ENCODE peak calls at places on chromosomes 16 and 17, in five cellular contexts. One of them, this sample, is unnamed.

GRCh38 chr16:9934723-9935508 is 247.3 kb downstream of the GRIN2A start:
- DNase-seq in stomach: no peak
- DNase-seq in sigmoid colon: no peak
- DNase-seq in H1: no peak
- DNase-seq in K562: no peak
- DNase-seq in this sample: no peak

GRCh38 chr16:22077700-22078313 is 14.5 kb upstream of the VWA3A start:
- DNase-seq in K562: peak
- DNase-seq in stomach: peak
- DNase-seq in H1: no peak
- DNase-seq in sigmoid colon: no peak
- DNase-seq in this sample: peak

GRCh38 chr17:78399028-78399692 is 20.7 kb downstream of the PGS1 start:
- DNase-seq in sigmoid colon: no peak
- DNase-seq in K562: no peak
- DNase-seq in H1: no peak
- DNase-seq in stomach: no peak
- DNase-seq in this sample: no peak

GRCh38 chr16:66406534-66407368 is 20.3 kb upstream of the BEAN1 start:
- DNase-seq in stomach: peak
- DNase-seq in H1: peak
- DNase-seq in sigmoid colon: peak
- DNase-seq in K562: peak
- DNase-seq in this sample: peak

GRCh38 chr16:67986949-67987348 is 6.7 kb upstream of the DPEP3 start:
- DNase-seq in H1: no peak
- DNase-seq in stomach: no peak
- DNase-seq in K562: no peak
- DNase-seq in sigmoid colon: no peak
- DNase-seq in this sample: no peak

GRCh38 chr17:83075270-83075880 is 4.0 kb upstream of the METRNL start:
- DNase-seq in stomach: no peak
- DNase-seq in sigmoid colon: no peak
- DNase-seq in K562: no peak
- DNase-seq in H1: no peak
- DNase-seq in this sample: no peak

GRCh38 chr17:12047977-12048376 is 27.3 kb downstream of the MAP2K4 start:
- DNase-seq in sigmoid colon: no peak
- DNase-seq in H1: no peak
- DNase-seq in K562: peak
- DNase-seq in stomach: no peak
- DNase-seq in this sample: no peak

GRCh38 chr17:55648086-55648485 is 74.6 kb downstream of the TMEM100 start:
- DNase-seq in stomach: no peak
- DNase-seq in sigmoid colon: no peak
- DNase-seq in H1: no peak
- DNase-seq in K562: no peak
- DNase-seq in this sample: no peak

GRCh38 chr16:29816694-29817441 is 916 bp downstream of the PAGR1 start:
- DNase-seq in H1: no peak
- DNase-seq in sigmoid colon: peak
- DNase-seq in K562: peak
- DNase-seq in stomach: peak
- DNase-seq in this sample: peak

GRCh38 chr16:67014641-67015315 is 14.2 kb upstream of the CBFB start:
- DNase-seq in sigmoid colon: peak
- DNase-seq in K562: no peak
- DNase-seq in H1: no peak
- DNase-seq in stomach: no peak
- DNase-seq in this sample: no peak

GRCh38 chr16:47136101-47136820 is 7.5 kb downstream of the NETO2 start:
- DNase-seq in stomach: no peak
- DNase-seq in sigmoid colon: no peak
- DNase-seq in K562: no peak
- DNase-seq in H1: no peak
- DNase-seq in this sample: no peak

GRCh38 chr17:55305321-55306087 is 40.7 kb downstream of the HLF start:
- DNase-seq in H1: no peak
- DNase-seq in sigmoid colon: no peak
- DNase-seq in stomach: no peak
- DNase-seq in K562: no peak
- DNase-seq in this sample: no peak

GRCh38 chr16:19700319-19700781 is 17.7 kb downstream of the KNOP1 start:
- DNase-seq in stomach: no peak
- DNase-seq in K562: no peak
- DNase-seq in sigmoid colon: no peak
- DNase-seq in H1: no peak
- DNase-seq in this sample: peak

GRCh38 chr17:7781467-7781866 is 52.5 kb upstream of the KDM6B start:
- DNase-seq in stomach: no peak
- DNase-seq in H1: no peak
- DNase-seq in sigmoid colon: no peak
- DNase-seq in K562: no peak
- DNase-seq in this sample: no peak

GRCh38 chr16:68980695-68981315 is 124.6 kb upstream of the HAS3 start:
- DNase-seq in K562: no peak
- DNase-seq in H1: no peak
- DNase-seq in sigmoid colon: no peak
- DNase-seq in stomach: no peak
- DNase-seq in this sample: no peak

GRCh38 chr16:85334718-85335583 is 222.7 kb upstream of the CIBAR2 start:
- DNase-seq in K562: peak
- DNase-seq in sigmoid colon: no peak
- DNase-seq in H1: no peak
- DNase-seq in stomach: peak
- DNase-seq in this sample: peak

GRCh38 chr17:79651751-79652150 is 40.9 kb upstream of the RBFOX3 start:
- DNase-seq in H1: no peak
- DNase-seq in stomach: no peak
- DNase-seq in sigmoid colon: peak
- DNase-seq in K562: no peak
- DNase-seq in this sample: no peak

GRCh38 chr16:85037050-85037410 is 9.4 kb downstream of the KIAA0513 start:
- DNase-seq in H1: no peak
- DNase-seq in stomach: no peak
- DNase-seq in K562: peak
- DNase-seq in sigmoid colon: peak
- DNase-seq in this sample: no peak

GRCh38 chr17:82917656-82918345 is 78.0 kb upstream of the ZNF750 start:
- DNase-seq in sigmoid colon: no peak
- DNase-seq in stomach: no peak
- DNase-seq in K562: peak
- DNase-seq in H1: no peak
- DNase-seq in this sample: no peak

GRCh38 chr17:40986920-40987319 is 2.8 kb upstream of the KRT40 start:
- DNase-seq in K562: no peak
- DNase-seq in H1: no peak
- DNase-seq in stomach: no peak
- DNase-seq in sigmoid colon: no peak
- DNase-seq in this sample: no peak

GRCh38 chr17:5700791-5701190 is 116.5 kb upstream of the NLRP1 start:
- DNase-seq in sigmoid colon: no peak
- DNase-seq in stomach: no peak
- DNase-seq in K562: no peak
- DNase-seq in H1: no peak
- DNase-seq in this sample: no peak

GRCh38 chr17:81508639-81509047 is 4.0 kb downstream of the ACTG1 start:
- DNase-seq in sigmoid colon: peak
- DNase-seq in K562: no peak
- DNase-seq in H1: no peak
- DNase-seq in stomach: no peak
- DNase-seq in this sample: no peak

GRCh38 chr17:27203241-27203640 is 90.7 kb upstream of the WSB1 start:
- DNase-seq in K562: no peak
- DNase-seq in stomach: no peak
- DNase-seq in H1: no peak
- DNase-seq in sigmoid colon: no peak
- DNase-seq in this sample: no peak

GRCh38 chr17:38602862-38603785 is 2.6 kb downstream of the SRCIN1 start:
- DNase-seq in sigmoid colon: no peak
- DNase-seq in H1: no peak
- DNase-seq in K562: no peak
- DNase-seq in stomach: no peak
- DNase-seq in this sample: no peak

GRCh38 chr17:63927464-63928171 is 4.5 kb downstream of the CD79B start:
- DNase-seq in H1: no peak
- DNase-seq in K562: no peak
- DNase-seq in sigmoid colon: no peak
- DNase-seq in stomach: no peak
- DNase-seq in this sample: no peak
- TF ChIP-seq POLR2AphosphoS5 in H1: no peak
- TF ChIP-seq POLR2AphosphoS5 in K562: no peak
- TF ChIP-seq POLR2AphosphoS5 in sigmoid colon: no peak
- TF ChIP-seq POLR2AphosphoS5 in stomach: no peak
- TF ChIP-seq POLR2AphosphoS5 in this sample: no peak

GRCh38 chr16:64826374-64826773 is 295.5 kb downstream of the CDH11 start:
- DNase-seq in stomach: no peak
- DNase-seq in sigmoid colon: no peak
- DNase-seq in H1: no peak
- DNase-seq in K562: no peak
- DNase-seq in this sample: no peak

GRCh38 chr16:64830653-64831052 is 291.2 kb downstream of the CDH11 start:
- DNase-seq in H1: no peak
- DNase-seq in stomach: no peak
- DNase-seq in K562: no peak
- DNase-seq in sigmoid colon: no peak
- DNase-seq in this sample: no peak

GRCh38 chr16:64829678-64830077 is 292.2 kb downstream of the CDH11 start:
- DNase-seq in stomach: no peak
- DNase-seq in sigmoid colon: no peak
- DNase-seq in K562: no peak
- DNase-seq in H1: no peak
- DNase-seq in this sample: no peak
- TF ChIP-seq EP300 in stomach: no peak
- TF ChIP-seq EP300 in sigmoid colon: no peak
- TF ChIP-seq EP300 in K562: no peak
- TF ChIP-seq EP300 in H1: no peak
- TF ChIP-seq EP300 in this sample: no peak

GRCh38 chr16:89873109-89873821 is at the start of gene TCF25:
- DNase-seq in stomach: peak
- DNase-seq in sigmoid colon: peak
- DNase-seq in H1: peak
- DNase-seq in K562: peak
- DNase-seq in this sample: peak
- TF ChIP-seq POLR2AphosphoS5 in stomach: peak
- TF ChIP-seq POLR2AphosphoS5 in sigmoid colon: peak
- TF ChIP-seq POLR2AphosphoS5 in H1: peak
- TF ChIP-seq POLR2AphosphoS5 in K562: peak
- TF ChIP-seq POLR2AphosphoS5 in this sample: peak

GRCh38 chr16:17343729-17344128 is 127.0 kb downstream of the XYLT1 start:
- DNase-seq in H1: no peak
- DNase-seq in K562: no peak
- DNase-seq in stomach: no peak
- DNase-seq in sigmoid colon: peak
- DNase-seq in this sample: no peak

GRCh38 chr16:17343028-17343427 is 127.7 kb downstream of the XYLT1 start:
- DNase-seq in stomach: no peak
- DNase-seq in sigmoid colon: no peak
- DNase-seq in K562: no peak
- DNase-seq in H1: no peak
- DNase-seq in this sample: peak

GRCh38 chr16:17346441-17346773 is 124.4 kb downstream of the XYLT1 start:
- DNase-seq in sigmoid colon: no peak
- DNase-seq in H1: no peak
- DNase-seq in stomach: no peak
- DNase-seq in K562: no peak
- DNase-seq in this sample: no peak

GRCh38 chr16:17346774-17347569 is 123.8 kb downstream of the XYLT1 start:
- DNase-seq in sigmoid colon: no peak
- DNase-seq in K562: no peak
- DNase-seq in H1: no peak
- DNase-seq in stomach: no peak
- DNase-seq in this sample: peak

GRCh38 chr16:17345043-17345442 is 125.7 kb downstream of the XYLT1 start:
- DNase-seq in K562: no peak
- DNase-seq in sigmoid colon: peak
- DNase-seq in stomach: no peak
- DNase-seq in H1: no peak
- DNase-seq in this sample: peak
- TF ChIP-seq EP300 in K562: no peak
- TF ChIP-seq EP300 in sigmoid colon: peak
- TF ChIP-seq EP300 in stomach: peak
- TF ChIP-seq EP300 in H1: no peak
- TF ChIP-seq EP300 in this sample: peak